ENCODE peak calls at places on chromosome X, in seven cellular contexts. E is NCI-H748 treated with DMSO at 0.1 percent for 48 hours; D is EH; M is hypothalamus; I is stimulated activated naive CD4-positive, alpha-beta T cell treated with Interleukin-2 at 50 U/mL for 16 hours; R is neuronal stem cell; G is astrocyte of the spinal cord. V is an unnamed sample.

GRCh38 chrX:128035318-128035717 is 16.9 kb downstream of the ACTRT1 start:
- DNase-seq in E (no peak), D (no peak), M (no peak), I (no peak), R (no peak), G (no peak), V (no peak)

GRCh38 chrX:24117288-24117687 is 32.2 kb upstream of the ZFX start:
- DNase-seq in E (no peak), D (peak), M (no peak), I (no peak), R (no peak), G (peak), V (peak)

GRCh38 chrX:15425024-15425423 is 40.8 kb upstream of the VEGFD start:
- DNase-seq in E (no peak), D (no peak), M (no peak), I (no peak), R (no peak), G (no peak), V (no peak)

GRCh38 chrX:139429913-139430312 is 100.6 kb upstream of the F9 start:
- DNase-seq in E (no peak), D (no peak), M (no peak), I (no peak), R (no peak), G (no peak), V (no peak)

GRCh38 chrX:104195013-104195412 is 28.8 kb downstream of the FAM199X start:
- DNase-seq in E (no peak), D (no peak), M (no peak), I (no peak), R (no peak), G (no peak), V (no peak)

GRCh38 chrX:17546356-17546755 is 171.4 kb downstream of the NHS start:
- DNase-seq in E (no peak), D (no peak), M (no peak), I (no peak), R (no peak), G (no peak), V (no peak)

GRCh38 chrX:130173190-130173895 is 1.6 kb downstream of the RAB33A start:
- DNase-seq in E (no peak), D (peak), M (no peak), I (peak), R (no peak), G (peak), V (peak)

GRCh38 chrX:45818913-45819312 is 618.2 kb upstream of the DIPK2B start:
- DNase-seq in E (no peak), D (no peak), M (no peak), I (no peak), R (no peak), G (no peak), V (no peak)

GRCh38 chrX:107398115-107398514 is 51.3 kb upstream of the FRMPD3 start:
- DNase-seq in E (no peak), D (no peak), M (no peak), I (no peak), R (no peak), G (no peak), V (no peak)

GRCh38 chrX:12722314-12722713 is 68.9 kb upstream of the PRPS2 start:
- DNase-seq in E (no peak), D (no peak), M (no peak), I (no peak), R (no peak), G (no peak), V (no peak)

GRCh38 chrX:86133761-86134160 is 14.5 kb upstream of the DACH2 start:
- DNase-seq in E (peak), D (peak), M (no peak), I (no peak), R (no peak), G (no peak), V (no peak)

GRCh38 chrX:3811331-3812311 is 98.2 kb upstream of the PRKX start:
- DNase-seq in E (peak), D (peak), M (no peak), I (peak), R (no peak), G (peak), V (peak)

GRCh38 chrX:50204364-50204899 is at the start of gene CCNB3:
- DNase-seq in E (peak), D (peak), M (peak), I (peak), R (peak), G (peak), V (peak)

GRCh38 chrX:17591741-17592110 is 145.6 kb upstream of the SCML1 start:
- DNase-seq in E (no peak), D (peak), M (no peak), I (no peak), R (no peak), G (peak), V (peak)

GRCh38 chrX:48064261-48064660 is 7.2 kb downstream of the ZNF630 start:
- DNase-seq in E (no peak), D (no peak), M (no peak), I (no peak), R (no peak), G (no peak), V (no peak)

GRCh38 chrX:103722505-103722904 is 11.8 kb downstream of the TMEM31 start:
- DNase-seq in E (no peak), D (peak), M (no peak), I (no peak), R (no peak), G (no peak), V (peak)

GRCh38 chrX:149540621-149541520 is at the start of gene EOLA1:
- DNase-seq in E (peak), D (peak), M (peak), I (peak), R (no peak), G (peak), V (peak)

GRCh38 chrX:103919336-103919682 is 43.1 kb upstream of the TMSB15B start:
- DNase-seq in E (peak), D (peak), M (no peak), I (peak), R (no peak), G (peak), V (peak)

GRCh38 chrX:30504309-30504708 is 73.3 kb downstream of the TASL start:
- DNase-seq in E (peak), D (peak), M (no peak), I (no peak), R (peak), G (peak), V (peak)

GRCh38 chrX:105463483-105463882 is 243.0 kb upstream of the TEX13A start:
- DNase-seq in E (no peak), D (no peak), M (no peak), I (no peak), R (no peak), G (no peak), V (no peak)

GRCh38 chrX:136030357-136031225 is 45.4 kb downstream of the SLC9A6 start:
- DNase-seq in E (no peak), D (peak), M (no peak), I (no peak), R (no peak), G (peak), V (peak)

GRCh38 chrX:10744011-10744410 is 123.6 kb upstream of the MID1 start:
- DNase-seq in E (no peak), D (no peak), M (no peak), I (no peak), R (no peak), G (no peak), V (no peak)

GRCh38 chrX:70009049-70009448 is 40.7 kb downstream of the AWAT2 start:
- DNase-seq in E (no peak), D (no peak), M (no peak), I (no peak), R (no peak), G (no peak), V (no peak)

GRCh38 chrX:41558531-41558930 is 111.4 kb downstream of the NYX start:
- DNase-seq in E (no peak), D (peak), M (no peak), I (no peak), R (no peak), G (peak), V (no peak)

GRCh38 chrX:112247714-112248113 is 165.1 kb upstream of the TRPC5 start:
- DNase-seq in E (no peak), D (no peak), M (no peak), I (no peak), R (no peak), G (no peak), V (no peak)

GRCh38 chrX:110145854-110146253 is 142.9 kb downstream of the TMEM164 start:
- DNase-seq in E (no peak), D (peak), M (no peak), I (no peak), R (no peak), G (peak), V (no peak)

GRCh38 chrX:100980608-100981497 is 11.3 kb downstream of the ARL13A start:
- DNase-seq in E (no peak), D (peak), M (peak), I (no peak), R (no peak), G (peak), V (peak)

GRCh38 chrX:66232296-66232695 is 68.2 kb downstream of the HEPH start:
- DNase-seq in E (no peak), D (no peak), M (no peak), I (no peak), R (no peak), G (no peak), V (no peak)

GRCh38 chrX:149631293-149632165 is at the start of gene TMEM185A:
- DNase-seq in E (peak), D (peak), M (peak), I (peak), R (peak), G (peak), V (peak)

GRCh38 chrX:13103111-13103913 is 58.9 kb upstream of the FAM9C start:
- DNase-seq in E (no peak), D (no peak), M (no peak), I (no peak), R (no peak), G (no peak), V (no peak)

GRCh38 chrX:10095698-10096432 is 60.9 kb upstream of the CLCN4 start:
- DNase-seq in E (no peak), D (no peak), M (no peak), I (no peak), R (no peak), G (no peak), V (no peak)

GRCh38 chrX:153902388-153902787 is 2.1 kb upstream of the AVPR2 start:
- DNase-seq in E (no peak), D (no peak), M (no peak), I (no peak), R (no peak), G (no peak), V (no peak)

GRCh38 chrX:107102980-107103379 is 15.6 kb downstream of the RBM41 start:
- DNase-seq in E (no peak), D (peak), M (no peak), I (no peak), R (no peak), G (peak), V (peak)

GRCh38 chrX:49268702-49269009 is 937 bp upstream of the PPP1R3F start:
- DNase-seq in E (no peak), D (no peak), M (no peak), I (no peak), R (no peak), G (no peak), V (no peak)